ENCODE peak calls at places on chromosomes 6 and 20, in six cellular contexts. D is tibial nerve, O is Peyer's patch, G is K562, P is lower leg skin, A is A549. N is an unnamed sample.

GRCh38 chr6:154529957-154530356 is 19.5 kb upstream of the CNKSR3 start:
- DNase-seq in D (no peak), O (no peak), G (no peak), P (no peak), A (no peak), N (no peak)

GRCh38 chr6:87806635-87807034 is 104.6 kb upstream of the AKIRIN2 start:
- DNase-seq in D (no peak), O (no peak), G (no peak), P (no peak), A (no peak), N (no peak)

GRCh38 chr6:123808556-123808955 is 4.9 kb downstream of the NKAIN2 start:
- DNase-seq in D (no peak), O (no peak), G (no peak), P (no peak), A (no peak), N (no peak)

GRCh38 chr20:63155266-63156165 is 60.4 kb downstream of the YTHDF1 start:
- DNase-seq in D (no peak), O (no peak), G (no peak), P (no peak), A (no peak), N (no peak)

GRCh38 chr6:111803804-111804203 is 69.4 kb downstream of the FYN start:
- DNase-seq in D (no peak), O (no peak), G (no peak), P (no peak), A (no peak), N (no peak)

GRCh38 chr20:12927489-12927888 is 81.3 kb upstream of the SPTLC3 start:
- DNase-seq in D (no peak), O (no peak), G (no peak), P (no peak), A (no peak), N (no peak)

GRCh38 chr6:53290547-53291510 is 57.9 kb downstream of the ELOVL5 start:
- DNase-seq in D (no peak), O (no peak), G (no peak), P (no peak), A (no peak), N (no peak)

GRCh38 chr6:153852481-153852880 is 186.6 kb upstream of the OPRM1 start:
- DNase-seq in D (no peak), O (no peak), G (no peak), P (no peak), A (no peak), N (no peak)

GRCh38 chr6:35136185-35136584 is 5.0 kb downstream of the TCP11 start:
- DNase-seq in D (no peak), O (no peak), G (no peak), P (no peak), A (no peak), N (no peak)

GRCh38 chr6:157245486-157245885 is 77.8 kb downstream of the TMEM242 start:
- DNase-seq in D (no peak), O (peak), G (no peak), P (no peak), A (no peak), N (no peak)

GRCh38 chr20:5638023-5638422 is 112.2 kb upstream of the SHLD1 start:
- DNase-seq in D (no peak), O (no peak), G (no peak), P (no peak), A (no peak), N (no peak)

GRCh38 chr20:4795394-4795793 is 73.7 kb downstream of the PRND start:
- DNase-seq in D (no peak), O (no peak), G (peak), P (no peak), A (peak), N (no peak)

GRCh38 chr6:131173680-131174079 is 38.4 kb downstream of the AKAP7 start:
- DNase-seq in D (no peak), O (no peak), G (no peak), P (no peak), A (no peak), N (no peak)

DNA sequence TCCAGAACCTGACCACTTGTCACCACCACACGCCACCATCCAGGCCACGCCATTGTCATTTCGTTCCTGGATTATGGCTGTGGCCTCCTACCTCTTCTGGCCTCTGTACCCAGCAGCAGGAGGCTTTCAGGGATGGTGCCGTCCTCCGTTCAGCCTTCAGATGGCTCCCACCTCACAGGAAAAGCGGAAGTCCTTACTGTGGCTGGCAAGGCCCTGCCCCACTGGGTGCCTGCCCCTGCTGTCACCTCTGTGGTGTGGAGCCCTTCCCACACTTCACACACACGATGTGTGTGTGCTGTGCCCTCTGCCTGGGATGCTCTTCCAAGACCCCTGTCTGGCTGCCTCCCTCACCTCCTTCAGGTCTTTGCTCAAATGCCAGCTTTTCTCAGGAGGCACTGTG is 69.4 kb downstream of the INSM1 start:
- DNase-seq in D (no peak), O (no peak), G (no peak), P (no peak), A (no peak), N (no peak)
- TF ChIP-seq POLR2A in D (no peak), O (no peak), G (no peak), P (no peak), A (no peak), N (no peak)

DNA sequence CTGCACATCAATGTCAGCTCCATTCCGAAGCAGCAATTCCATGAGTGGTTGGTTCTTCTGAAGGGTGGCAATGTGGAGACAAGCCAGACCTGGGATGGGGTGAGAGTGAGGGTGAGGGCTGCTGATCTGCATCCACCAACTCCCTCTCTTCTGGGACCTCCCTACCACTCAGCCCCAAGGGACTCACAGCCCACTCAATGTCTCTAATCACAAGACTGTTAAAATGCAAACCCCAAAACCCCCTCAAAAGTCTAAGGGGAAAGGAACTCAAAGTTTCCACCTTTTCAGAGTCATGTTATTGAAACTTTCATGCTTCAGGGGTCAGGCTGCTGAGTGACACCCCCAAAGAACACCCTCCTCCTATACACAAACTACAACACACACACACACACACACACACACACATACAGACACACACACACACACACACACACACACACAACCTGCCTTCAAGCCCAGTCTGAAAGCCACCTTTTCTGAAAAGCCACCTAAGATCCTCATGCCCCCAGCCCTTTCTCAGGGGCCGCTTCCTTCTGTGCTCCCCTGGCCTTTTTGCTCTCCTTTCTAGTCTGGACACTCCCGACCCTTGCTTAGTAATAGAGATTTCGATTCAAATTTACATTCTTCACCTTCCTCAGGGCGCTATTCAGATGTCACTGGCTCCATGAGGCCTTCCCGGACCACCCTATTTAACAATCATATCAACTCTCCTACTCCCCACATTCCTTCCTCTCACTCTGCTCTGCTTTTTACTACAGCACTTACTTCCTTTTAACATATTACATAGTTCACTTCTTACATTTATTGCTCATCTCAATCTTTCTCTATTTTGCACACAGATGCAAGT is 3.3 kb upstream of the SLC35B2 start:
- DNase-seq in D (no peak), O (peak), G (no peak), P (no peak), A (no peak), N (no peak)
- TF ChIP-seq POLR2A in D (no peak), O (no peak), G (no peak), P (no peak), A (no peak), N (no peak)

GRCh38 chr6:33963351-33963750 is 159.5 kb upstream of the MLN start:
- DNase-seq in D (no peak), O (no peak), G (no peak), P (peak), A (no peak), N (no peak)
- TF ChIP-seq POLR2A in D (no peak), O (no peak), G (no peak), P (no peak), A (no peak), N (no peak)

GRCh38 chr6:31493875-31494694 is 3.9 kb upstream of the MICB start:
- DNase-seq in D (peak), O (peak), G (peak), P (peak), A (peak), N (peak)

GRCh38 chr6:31495580-31495979 is 2.4 kb upstream of the MICB start:
- DNase-seq in D (no peak), O (no peak), G (no peak), P (no peak), A (no peak), N (no peak)

GRCh38 chr6:31498748-31499147 is 803 bp downstream of the MICB start:
- DNase-seq in D (no peak), O (no peak), G (no peak), P (no peak), A (no peak), N (no peak)

DNA sequence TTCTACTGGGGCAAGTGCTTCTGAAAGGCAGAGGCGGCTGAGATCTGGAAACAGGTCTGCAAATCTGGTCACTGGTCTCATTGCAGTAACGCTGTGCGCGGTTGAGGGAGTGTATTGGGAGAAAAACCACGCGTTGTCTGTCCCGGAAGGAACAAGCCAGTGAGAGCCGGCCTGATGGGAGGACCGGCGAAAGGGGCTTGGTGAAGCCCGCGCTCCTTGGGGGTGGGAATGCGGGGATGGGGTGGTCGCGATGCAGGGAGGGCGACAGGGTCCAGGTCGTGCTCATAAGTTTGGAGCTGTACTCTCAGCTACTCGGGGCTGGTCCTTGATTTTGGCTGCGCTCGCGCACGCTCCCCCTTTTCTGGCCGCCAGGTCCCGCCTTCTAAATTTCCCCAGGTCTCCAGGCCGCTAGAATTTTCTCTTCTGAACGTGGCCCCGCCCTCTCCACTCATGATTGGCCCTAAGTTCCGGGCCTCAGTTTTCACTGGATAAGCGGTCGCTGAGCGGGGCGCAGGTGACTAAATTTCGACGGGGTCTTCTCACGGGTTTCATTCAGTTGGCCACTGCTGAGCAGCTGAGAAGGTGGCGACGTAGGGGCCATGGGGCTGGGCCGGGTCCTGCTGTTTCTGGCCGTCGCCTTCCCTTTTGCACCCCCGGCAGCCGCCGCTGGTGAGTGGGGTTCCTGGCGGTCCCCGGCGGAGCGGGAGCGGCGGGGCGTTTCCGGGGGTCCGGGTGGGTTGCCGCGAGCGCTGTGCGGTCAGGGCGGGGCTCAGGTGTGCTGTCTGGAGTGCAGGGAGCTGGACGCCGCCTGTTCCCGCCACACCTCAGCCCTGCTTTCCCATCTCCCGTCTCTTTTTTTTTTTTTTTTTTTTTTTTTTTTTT is at the start of gene MICB:
- DNase-seq in D (peak), O (peak), G (peak), P (peak), A (peak), N (peak)
- TF ChIP-seq POLR2A in D (no peak), O (peak), G (peak), P (no peak), A (peak), N (no peak)

GRCh38 chr20:24144371-24144770 is 155.8 kb upstream of the GGTLC1 start:
- DNase-seq in D (no peak), O (no peak), G (no peak), P (no peak), A (no peak), N (no peak)
- TF ChIP-seq POLR2A in D (no peak), O (no peak), G (no peak), P (no peak), A (no peak), N (no peak)